ENCODE peak calls at places on chromosomes 3 and 15, in six cellular contexts. H is activated CD8-positive, alpha-beta memory T cell treated with anti-CD3 and anti-CD28 coated beads for 4 hours; N is HT1080; V is OCI-M1; Q is posterior vena cava; O is KBM-7. B is an unnamed sample.

GRCh38 chr3:49841126-49841525 is 15.2 kb downstream of the TRAIP start:
- DNase-seq in N (peak; percentile 29), V (peak; percentile 49), O (peak; percentile 68), Q (no peak), H (no peak), B (no peak)

GRCh38 chr15:29140475-29141172 is 129.0 kb downstream of the NSMCE3 start:
- DNase-seq in N (no peak), H (no peak), Q (peak; percentile 47), O (no peak), V (no peak), B (no peak)

GRCh38 chr15:42150246-42150970 is 6.0 kb downstream of the PLA2G4F start:
- DNase-seq in N (no peak), Q (peak; percentile 69), H (no peak), V (no peak), O (no peak), B (peak; percentile 43)

GRCh38 chr3:139388961-139389551 is 391 bp downstream of the COPB2 start:
- DNase-seq in N (no peak), Q (no peak), H (peak; percentile 1), O (no peak), V (no peak), B (no peak)

GRCh38 chr3:77042892-77043291 is 3.0 kb downstream of the ROBO2 start:
- DNase-seq in N (no peak), H (no peak), V (peak; percentile 56), O (no peak), Q (no peak), B (no peak)

GRCh38 chr3:160472344-160472743 is 22.8 kb upstream of the TRIM59 start:
- DNase-seq in N (no peak), V (no peak), Q (no peak), H (no peak), O (no peak), B (no peak)

GRCh38 chr3:42705962-42706585 is 3.5 kb upstream of the HHATL start:
- DNase-seq in H (no peak), V (no peak), O (no peak), Q (no peak), N (no peak), B (peak; percentile 71)

GRCh38 chr3:64109438-64109837 is 86.1 kb upstream of the PSMD6 start:
- DNase-seq in V (no peak), Q (no peak), H (no peak), N (no peak), O (no peak), B (no peak)

GRCh38 chr3:141352262-141352984 is 15.9 kb upstream of the ZBTB38 start:
- DNase-seq in O (no peak), Q (no peak), N (no peak), V (no peak), H (no peak), B (no peak)

GRCh38 chr15:92571824-92572223 is 83.8 kb downstream of the FAM174B start:
- DNase-seq in H (no peak), N (no peak), O (no peak), V (no peak), Q (no peak), B (no peak)

GRCh38 chr3:183500349-183500748 is 55.2 kb downstream of the KLHL6 start:
- DNase-seq in V (no peak), H (no peak), Q (no peak), O (no peak), N (no peak), B (no peak)

GRCh38 chr15:47741082-47741481 is 23.8 kb downstream of the SEMA6D start:
- DNase-seq in Q (no peak), H (no peak), N (no peak), O (peak; percentile 5), V (peak; percentile 35), B (no peak)

GRCh38 chr3:108097326-108098035 is 6.7 kb upstream of the CD47 start:
- DNase-seq in O (no peak), N (no peak), H (no peak), Q (no peak), V (peak; percentile 65), B (no peak)

GRCh38 chr3:37559461-37559860 is 302.2 kb upstream of the CTDSPL start:
- DNase-seq in N (peak; percentile 89), H (no peak), V (no peak), Q (no peak), O (peak; percentile 40), B (no peak)

GRCh38 chr15:56984681-56985515 is 66.5 kb downstream of the TCF12 start:
- DNase-seq in H (no peak), N (peak; percentile 32), O (peak; percentile 39), Q (no peak), V (peak; percentile 67), B (no peak)

GRCh38 chr3:176633511-176633910 is 563.8 kb downstream of the TBL1XR1 start:
- DNase-seq in O (no peak), H (no peak), V (peak; percentile 8), N (no peak), Q (no peak), B (no peak)

GRCh38 chr15:71716990-71717389 is 93.4 kb upstream of the NR2E3 start:
- DNase-seq in V (no peak), N (peak; percentile 18), Q (no peak), H (no peak), O (no peak), B (no peak)

GRCh38 chr15:69994429-69995201 is 103.1 kb downstream of the TLE3 start:
- DNase-seq in V (no peak), O (no peak), H (no peak), N (no peak), Q (no peak), B (no peak)

GRCh38 chr3:57120040-57120802 is 44.9 kb downstream of the IL17RD start:
- DNase-seq in O (no peak), V (no peak), Q (no peak), H (no peak), N (no peak), B (no peak)

GRCh38 chr3:177425042-177425441 is 227.8 kb upstream of the TBL1XR1 start:
- DNase-seq in O (no peak), V (no peak), Q (no peak), N (no peak), H (no peak), B (no peak)

GRCh38 chr3:13728487-13728886 is 151.4 kb downstream of the WNT7A start:
- DNase-seq in O (no peak), H (no peak), Q (no peak), N (no peak), V (no peak), B (no peak)

GRCh38 chr15:64846246-64846645 is 4.5 kb downstream of the PLEKHO2 start:
- DNase-seq in V (no peak), H (no peak), O (no peak), Q (no peak), N (no peak), B (no peak)